ENCODE peak calls at places on chromosomes 2 and 18, in nine cellular contexts. H is GM13976; C is HFFc6; T is stimulated activated CD8-positive, alpha-beta memory T cell treated with anti-CD3 and anti-CD28 coated beads, Interleukin-4, amount 100 ng/mL, for 24 hours; M is A172; R is RWPE1; U is left cardiac atrium; F is CD8-positive, alpha-beta memory T cell; O is K562. Q is an unnamed sample.

GRCh38 chr2:134602666-134603065 is 116.1 kb downstream of the TMEM163 start:
- DNase-seq in C (no peak), F (no peak), O (no peak), T (no peak), H (no peak), U (no peak), M (no peak), R (no peak), Q (no peak)

GRCh38 chr2:70890469-70891065 is 45.1 kb upstream of the ATP6V1B1 start:
- DNase-seq in R (no peak), C (peak; percentile 23), U (no peak), H (peak; percentile 10), T (no peak), F (no peak), O (no peak), M (peak; percentile 29), Q (no peak)

GRCh38 chr2:85314884-85315242 is 12.9 kb downstream of the TGOLN2 start:
- DNase-seq in U (no peak), T (no peak), M (no peak), O (no peak), C (no peak), H (no peak), R (no peak), F (no peak), Q (no peak)

GRCh38 chr2:10482460-10482859 is 34.3 kb upstream of the ODC1 start:
- DNase-seq in C (no peak), R (no peak), H (no peak), O (no peak), F (no peak), M (no peak), U (no peak), T (no peak), Q (no peak)

GRCh38 chr18:11665146-11665545 is 23.9 kb upstream of the GNAL start:
- DNase-seq in F (no peak), M (no peak), U (no peak), R (no peak), O (no peak), C (no peak), T (no peak), H (no peak), Q (no peak)

GRCh38 chr2:174342600-174343342 is 8.0 kb downstream of the SP9 start:
- DNase-seq in H (no peak), U (no peak), R (no peak), T (no peak), F (no peak), O (no peak), C (no peak), M (no peak), Q (no peak)

GRCh38 chr2:181857471-181857870 is 34.1 kb upstream of the ITPRID2 start:
- DNase-seq in C (peak; percentile 3), U (no peak), H (no peak), F (no peak), M (peak; percentile 30), R (peak; percentile 75), T (no peak), O (no peak), Q (no peak)

GRCh38 chr18:72675394-72675793 is 131.3 kb upstream of the CBLN2 start:
- DNase-seq in M (peak; percentile 81), R (no peak), C (no peak), H (no peak), T (no peak), F (no peak), U (peak; percentile 39), O (no peak), Q (no peak)

GRCh38 chr18:33717339-33717738 is 139.3 kb downstream of the ASXL3 start:
- DNase-seq in U (no peak), O (no peak), R (no peak), M (no peak), C (no peak), F (no peak), T (no peak), H (no peak), Q (no peak)

GRCh38 chr2:40218679-40219078 is 233.2 kb downstream of the SLC8A1 start:
- DNase-seq in M (no peak), T (no peak), O (no peak), F (no peak), U (peak; percentile 62), H (no peak), R (no peak), C (peak; percentile 11), Q (no peak)

GRCh38 chr2:200454839-200455801 is 54.7 kb downstream of the KCTD18 start:
- DNase-seq in R (no peak), M (peak; percentile 81), O (peak; percentile 13), U (no peak), T (no peak), F (no peak), H (no peak), C (peak; percentile 71), Q (no peak)

GRCh38 chr18:62852851-62853250 is 137.5 kb downstream of the PHLPP1 start:
- DNase-seq in C (peak; percentile 4), U (no peak), H (no peak), T (no peak), M (peak; percentile 18), R (no peak), F (no peak), O (no peak), Q (no peak)

GRCh38 chr2:220783651-220784050 is 788.5 kb downstream of the EPHA4 start:
- DNase-seq in C (no peak), R (no peak), F (no peak), T (no peak), H (no peak), U (no peak), O (no peak), M (peak; percentile 63), Q (peak; percentile 62)

GRCh38 chr2:102033028-102033749 is 41.4 kb downstream of the IL1R2 start:
- DNase-seq in F (no peak), O (peak; percentile 28), H (no peak), T (peak; percentile 11), U (peak; percentile 69), M (peak; percentile 60), C (peak; percentile 37), R (no peak), Q (no peak)

GRCh38 chr2:215299337-215299859 is 12.5 kb upstream of the ATIC start:
- DNase-seq in U (no peak), R (no peak), F (no peak), C (no peak), O (peak; percentile 77), H (no peak), M (no peak), T (no peak), Q (no peak)

GRCh38 chr2:39024833-39025232 is 96.0 kb downstream of the SOS1 start:
- DNase-seq in C (peak; percentile 24), R (peak; percentile 50), T (no peak), H (no peak), F (no peak), O (no peak), M (no peak), U (no peak), Q (no peak)

GRCh38 chr2:10475221-10475722 is 27.1 kb upstream of the ODC1 start:
- DNase-seq in U (no peak), H (no peak), O (no peak), R (no peak), F (no peak), M (no peak), T (no peak), C (no peak), Q (no peak)

GRCh38 chr18:79529991-79530390 is 134.3 kb downstream of the NFATC1 start:
- DNase-seq in M (no peak), R (no peak), H (no peak), O (no peak), C (no peak), T (no peak), F (no peak), U (no peak), Q (no peak)

GRCh38 chr18:3180325-3180724 is 39.4 kb downstream of the MYOM1 start:
- DNase-seq in C (peak; percentile 3), O (no peak), R (peak; percentile 8), H (no peak), M (peak; percentile 7), T (no peak), U (no peak), F (no peak), Q (no peak)

GRCh38 chr2:48209214-48209885 is 303.1 kb upstream of the FBXO11 start:
- DNase-seq in T (no peak), M (no peak), R (no peak), C (peak; percentile 61), F (no peak), O (no peak), H (no peak), U (no peak), Q (no peak)

GRCh38 chr18:23924813-23925212 is 89.7 kb upstream of the TTC39C start:
- DNase-seq in C (peak; percentile 51), O (no peak), M (peak; percentile 82), H (no peak), F (no peak), R (no peak), T (no peak), U (no peak), Q (no peak)

GRCh38 chr2:106085441-106085911 is 108.6 kb downstream of the UXS1 start:
- DNase-seq in M (no peak), H (no peak), O (peak; percentile 41), T (no peak), U (no peak), C (peak; percentile 60), F (no peak), R (no peak), Q (no peak)

GRCh38 chr18:56278643-56279042 is 359.7 kb downstream of the TXNL1 start:
- DNase-seq in O (no peak), C (no peak), U (no peak), R (no peak), H (no peak), T (no peak), F (no peak), M (no peak), Q (no peak)

GRCh38 chr2:64554117-64554516 is 30.0 kb downstream of the AFTPH start:
- DNase-seq in R (no peak), M (no peak), O (no peak), U (no peak), F (no peak), T (no peak), C (no peak), H (no peak), Q (no peak)

Q was measured in NCI-H1930.